ENCODE peak calls at places on chromosomes 12 and 14, in eight cellular contexts. S is AG10803; D is HAP-1; I is stimulated activated CD4-positive, alpha-beta T cell treated with anti-CD3 and anti-CD28 coated beads, Interleukin-2, amount 100 ng/mL, for 24 hours; A is CD4-positive, alpha-beta memory T cell; L is activated T-helper 1 cell treated with Interleukin-2 at 50 U/mL for 16 hours; H is coronary artery; E is SW480. M is an unnamed sample.

GRCh38 chr12:15171015-15171646 is 50.1 kb downstream of the RERG start:
- DNase-seq in S (no peak), D (no peak), I (no peak), A (no peak), L (no peak), H (no peak), E (no peak), M (no peak)

GRCh38 chr12:107287436-107288413 is 194.4 kb upstream of the CRY1 start:
- DNase-seq in S (no peak), D (no peak), I (peak), A (peak), L (no peak), H (no peak), E (no peak), M (no peak)

GRCh38 chr14:73428354-73428824 is 30.0 kb downstream of the NUMB start:
- DNase-seq in S (peak), D (no peak), I (no peak), A (no peak), L (no peak), H (no peak), E (no peak), M (no peak)

GRCh38 chr14:91113829-91114078 is at the start of gene DGLUCY:
- DNase-seq in S (peak), D (no peak), I (peak), A (no peak), L (no peak), H (no peak), E (peak), M (peak)

GRCh38 chr14:25120261-25120660 is 70.3 kb upstream of the STXBP6 start:
- DNase-seq in S (peak), D (no peak), I (no peak), A (no peak), L (no peak), H (no peak), E (no peak), M (no peak)

GRCh38 chr14:56821807-56822615 is 11.7 kb upstream of the OTX2 start:
- DNase-seq in S (no peak), D (no peak), I (no peak), A (no peak), L (no peak), H (no peak), E (no peak), M (no peak)

GRCh38 chr12:96578526-96579125 is 89.2 kb downstream of the CFAP54 start:
- DNase-seq in S (peak), D (no peak), I (no peak), A (peak), L (no peak), H (no peak), E (peak), M (no peak)

GRCh38 chr12:77213316-77213715 is 147.9 kb upstream of the E2F7 start:
- DNase-seq in S (no peak), D (no peak), I (no peak), A (no peak), L (no peak), H (no peak), E (no peak), M (no peak)

GRCh38 chr12:6323340-6323994 is 13.0 kb downstream of the PLEKHG6 start:
- DNase-seq in S (peak), D (peak), I (peak), A (peak), L (no peak), H (no peak), E (peak), M (peak)

GRCh38 chr12:31729728-31730127 is 907 bp upstream of the AMN1 start:
- DNase-seq in S (no peak), D (no peak), I (no peak), A (no peak), L (no peak), H (no peak), E (no peak), M (no peak)

GRCh38 chr14:30966415-30967363 is 58.8 kb upstream of the AP4S1 start:
- DNase-seq in S (no peak), D (no peak), I (no peak), A (no peak), L (no peak), H (no peak), E (no peak), M (no peak)

GRCh38 chr12:81596558-81596957 is 162.6 kb downstream of the PPFIA2 start:
- DNase-seq in S (no peak), D (no peak), I (no peak), A (no peak), L (no peak), H (no peak), E (no peak), M (no peak)

GRCh38 chr12:51911788-51912711 is 4.7 kb downstream of the ACVRL1 start:
- DNase-seq in S (no peak), D (peak), I (no peak), A (no peak), L (no peak), H (no peak), E (no peak), M (no peak)

GRCh38 chr12:57215668-57216013 is 953 bp upstream of the NXPH4 start:
- DNase-seq in S (peak), D (no peak), I (no peak), A (no peak), L (no peak), H (no peak), E (no peak), M (no peak)

GRCh38 chr12:28378749-28379148 is 188.5 kb downstream of the CCDC91 start:
- DNase-seq in S (peak), D (no peak), I (no peak), A (no peak), L (no peak), H (no peak), E (no peak), M (no peak)

GRCh38 chr12:109827566-109828550 is 5.3 kb downstream of the TRPV4 start:
- DNase-seq in S (no peak), D (no peak), I (no peak), A (no peak), L (no peak), H (no peak), E (no peak), M (peak)

GRCh38 chr14:51605575-51605974 is 46.1 kb upstream of the FRMD6 start:
- DNase-seq in S (peak), D (no peak), I (no peak), A (no peak), L (no peak), H (no peak), E (no peak), M (no peak)

GRCh38 chr12:101111441-101111840 is 98.6 kb downstream of the SLC5A8 start:
- DNase-seq in S (no peak), D (no peak), I (no peak), A (no peak), L (no peak), H (no peak), E (no peak), M (no peak)

GRCh38 chr14:103739466-103739792 is 23.8 kb downstream of the ZFYVE21 start:
- DNase-seq in S (no peak), D (no peak), I (no peak), A (no peak), L (no peak), H (peak), E (no peak), M (no peak)

GRCh38 chr14:62428429-62429203 is 616.6 kb downstream of the KCNH5 start:
- DNase-seq in S (peak), D (no peak), I (no peak), A (no peak), L (no peak), H (no peak), E (no peak), M (no peak)

GRCh38 chr12:123533672-123534643 is at the start of gene RILPL1:
- DNase-seq in S (peak), D (peak), I (peak), A (peak), L (peak), H (no peak), E (peak), M (no peak)

GRCh38 chr12:47767197-47767724 is 5.8 kb upstream of the SLC48A1 start:
- DNase-seq in S (peak), D (peak), I (peak), A (peak), L (peak), H (no peak), E (peak), M (no peak)

GRCh38 chr12:51269174-51270066 is 795 bp downstream of the SMAGP start:
- DNase-seq in S (peak), D (peak), I (peak), A (peak), L (peak), H (no peak), E (peak), M (no peak)

GRCh38 chr12:72836184-72836583 is 564.0 kb downstream of the TRHDE start:
- DNase-seq in S (no peak), D (no peak), I (no peak), A (no peak), L (no peak), H (no peak), E (no peak), M (no peak)

GRCh38 chr12:56628671-56629458 is 1.3 kb downstream of the BAZ2A start:
- DNase-seq in S (peak), D (peak), I (peak), A (peak), L (peak), H (peak), E (peak), M (peak)

GRCh38 chr14:51157012-51157411 is 62.1 kb upstream of the TRIM9 start:
- DNase-seq in S (peak), D (no peak), I (no peak), A (no peak), L (no peak), H (no peak), E (peak), M (no peak)

GRCh38 chr12:49984476-49984890 is 11.7 kb downstream of the AQP6 start:
- DNase-seq in S (no peak), D (no peak), I (no peak), A (no peak), L (no peak), H (no peak), E (no peak), M (no peak)

GRCh38 chr14:102293784-102294183 is 11.2 kb downstream of the MOK start:
- DNase-seq in S (no peak), D (no peak), I (no peak), A (no peak), L (no peak), H (no peak), E (no peak), M (no peak)

GRCh38 chr12:88052686-88053085 is 23.5 kb upstream of the C12orf50 start:
- DNase-seq in S (peak), D (peak), I (no peak), A (no peak), L (no peak), H (no peak), E (peak), M (no peak)

GRCh38 chr12:69238589-69239285 is 632 bp upstream of the CPSF6 start:
- DNase-seq in S (no peak), D (no peak), I (no peak), A (no peak), L (no peak), H (no peak), E (no peak), M (no peak)

GRCh38 chr12:112350593-112351592 is 31.3 kb downstream of the HECTD4 start:
- DNase-seq in S (peak), D (no peak), I (no peak), A (no peak), L (no peak), H (no peak), E (no peak), M (no peak)

GRCh38 chr12:72684491-72684890 is 412.3 kb downstream of the TRHDE start:
- DNase-seq in S (no peak), D (no peak), I (no peak), A (no peak), L (no peak), H (no peak), E (no peak), M (no peak)

GRCh38 chr12:5264006-5264405 is 167.9 kb upstream of the NTF3 start:
- DNase-seq in S (no peak), D (no peak), I (no peak), A (no peak), L (no peak), H (no peak), E (no peak), M (no peak)

GRCh38 chr12:27422697-27423096 is 23.8 kb upstream of the SMCO2 start:
- DNase-seq in S (no peak), D (no peak), I (no peak), A (no peak), L (no peak), H (no peak), E (peak), M (no peak)